ENCODE peak calls at places on chromosomes 16 and 17, in nine cellular contexts. G, Y, M, D, U, P, Q, F and K are unnamed samples.

GRCh38 chr16:81843243-81843582 is 64.1 kb downstream of the PLCG2 start:
- DNase-seq in M (no peak), G (no peak), Y (no peak), U (no peak), P (no peak), D (peak; percentile 14), Q (no peak), F (no peak), K (no peak)

GRCh38 chr17:1506649-1507254 is 9.7 kb downstream of the INPP5K start:
- DNase-seq in U (no peak), Y (no peak), M (no peak), G (no peak), P (no peak), Q (no peak), D (no peak), F (no peak), K (no peak)

GRCh38 chr17:14211778-14212177 is 24.9 kb downstream of the CDRT15 start:
- DNase-seq in G (no peak), U (no peak), P (no peak), Q (no peak), F (no peak), D (no peak), M (no peak), Y (no peak), K (peak; percentile 59)

GRCh38 chr16:79287424-79287917 is 313.1 kb downstream of the MAF start:
- DNase-seq in F (no peak), G (no peak), Y (no peak), M (no peak), P (no peak), U (no peak), Q (no peak), D (no peak), K (no peak)

GRCh38 chr16:85112364-85112763 is at the start of gene CIBAR2:
- DNase-seq in P (no peak), D (no peak), F (no peak), Y (no peak), Q (no peak), G (no peak), M (no peak), U (no peak), K (no peak)

GRCh38 chr17:48378696-48379095 is 51.3 kb downstream of the SKAP1 start:
- DNase-seq in M (no peak), Q (no peak), Y (no peak), G (no peak), P (no peak), F (no peak), D (no peak), U (no peak), K (no peak)

GRCh38 chr17:54426287-54426886 is 474.3 kb upstream of the TOM1L1 start:
- DNase-seq in M (peak; percentile 38), D (peak; percentile 1), F (no peak), Q (no peak), U (no peak), G (peak; percentile 25), Y (no peak), P (no peak), K (no peak)

GRCh38 chr16:87125206-87126155 is 191.7 kb downstream of the C16orf95 start:
- DNase-seq in F (no peak), Q (no peak), U (no peak), P (no peak), D (no peak), M (no peak), G (no peak), Y (no peak), K (no peak)

GRCh38 chr17:300881-301280 is 51.7 kb downstream of the RPH3AL start:
- DNase-seq in Y (no peak), Q (no peak), U (no peak), M (no peak), G (no peak), D (no peak), P (no peak), F (no peak), K (no peak)

GRCh38 chr17:55668581-55668980 is 54.1 kb downstream of the TMEM100 start:
- DNase-seq in F (no peak), Y (no peak), D (no peak), G (no peak), M (no peak), P (no peak), U (no peak), Q (no peak), K (no peak)

GRCh38 chr16:69522732-69523404 is 42.9 kb upstream of the NFAT5 start:
- DNase-seq in G (peak; percentile 46), F (no peak), D (no peak), Y (no peak), U (no peak), M (no peak), Q (no peak), P (no peak), K (no peak)

GRCh38 chr16:3127745-3128144 is 7.1 kb upstream of the ZNF213 start:
- DNase-seq in U (no peak), Q (no peak), P (no peak), G (no peak), M (no peak), Y (no peak), F (no peak), D (no peak), K (no peak)

GRCh38 chr16:89020925-89021595 is 44.1 kb upstream of the CBFA2T3 start:
- DNase-seq in M (no peak), D (no peak), P (no peak), Y (no peak), U (no peak), F (no peak), G (no peak), Q (no peak), K (no peak)

GRCh38 chr17:51427259-51428255 is 167.2 kb downstream of the UTP18 start:
- DNase-seq in P (no peak), Y (peak; percentile 26), U (no peak), F (peak; percentile 42), Q (no peak), D (no peak), M (no peak), G (no peak), K (no peak)

GRCh38 chr16:3879258-3879886 is 1.1 kb downstream of the CREBBP start:
- DNase-seq in Y (no peak), Q (no peak), G (peak; percentile 32), D (peak; percentile 63), M (peak; percentile 10), U (no peak), F (no peak), P (no peak), K (no peak)

GRCh38 chr16:75053791-75054555 is 55.1 kb downstream of the ZNRF1 start:
- DNase-seq in G (no peak), U (no peak), D (no peak), Y (no peak), M (peak; percentile 71), F (no peak), P (no peak), Q (no peak), K (peak; percentile 95)

GRCh38 chr16:11410382-11411058 is 65.3 kb downstream of the RMI2 start:
- DNase-seq in Q (no peak), P (no peak), D (peak; percentile 58), Y (no peak), M (no peak), F (no peak), U (no peak), G (no peak), K (no peak)

GRCh38 chr17:17884281-17885028 is 47.7 kb upstream of the SREBF1 start:
- DNase-seq in P (no peak), M (no peak), Y (no peak), G (no peak), U (no peak), Q (no peak), F (no peak), D (no peak), K (no peak)

DNA sequence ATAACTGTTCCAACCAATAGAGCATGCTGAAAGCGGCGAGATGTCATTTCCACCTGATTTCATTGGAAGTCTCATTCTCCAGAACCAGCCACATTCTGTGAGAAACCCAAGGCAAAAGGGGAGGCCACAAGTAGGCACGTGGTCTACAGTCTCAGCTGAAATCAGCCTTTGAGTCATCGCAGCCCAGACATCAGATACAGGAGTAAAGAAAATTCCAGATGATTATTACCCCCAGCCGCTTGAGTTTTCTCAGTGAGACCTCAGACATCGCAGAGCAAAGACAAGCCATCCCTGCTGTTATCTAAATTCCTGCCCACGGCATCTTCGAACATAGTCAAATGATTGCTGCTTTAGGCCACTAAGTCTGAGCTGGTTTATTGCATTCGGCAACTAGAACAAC is 23.1 kb downstream of the STAT3 start:
- DNase-seq in P (no peak), U (no peak), D (peak; percentile 88), Q (no peak), F (no peak), G (no peak), M (no peak), Y (no peak), K (no peak)
- H3K27ac ChIP-seq in P (no peak overlapping the region), U (no peak overlapping the region), D (peak overlapping the region; percentile 58), Q (no peak overlapping the region), F (no peak overlapping the region), G (no peak overlapping the region), M (no peak overlapping the region), Y (no peak overlapping the region), K (no peak overlapping the region)

GRCh38 chr17:10743316-10744009 is 13.6 kb upstream of the TMEM220 start:
- DNase-seq in P (no peak), M (peak; percentile 34), G (no peak), Q (no peak), Y (no peak), D (peak; percentile 84), F (no peak), U (no peak), K (peak; percentile 35)
- H3K27ac ChIP-seq in P (peak overlapping the region; percentile 36), M (no peak overlapping the region), G (no peak overlapping the region), Q (no peak overlapping the region), Y (no peak overlapping the region), D (no peak overlapping the region), F (no peak overlapping the region), U (no peak overlapping the region), K (no peak overlapping the region)

DNA sequence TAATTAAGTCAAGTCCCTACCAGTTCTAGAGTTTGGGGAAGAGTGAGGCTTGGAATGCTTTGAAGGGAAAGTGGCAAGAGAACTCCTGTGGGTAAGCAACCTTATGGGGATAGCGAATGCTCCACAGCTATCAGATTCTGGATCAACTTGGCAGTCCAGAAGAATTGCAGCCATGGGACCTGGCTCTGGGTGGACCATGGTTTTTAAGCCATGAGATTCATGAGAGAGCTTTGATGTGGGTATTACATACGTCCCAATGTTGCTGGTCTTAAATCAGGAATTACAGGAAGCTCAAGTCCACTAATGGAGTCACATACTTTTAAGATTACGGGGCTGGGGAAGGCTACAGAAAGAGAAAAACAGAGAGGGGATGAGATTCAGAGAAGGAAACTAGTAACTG is 142.5 kb upstream of the ELAC2 start:
- DNase-seq in M (no peak), P (no peak), D (peak; percentile 15), U (no peak), G (no peak), Y (no peak), Q (no peak), F (no peak), K (no peak)
- H3K27ac ChIP-seq in M (no peak overlapping the region), P (no peak overlapping the region), D (no peak overlapping the region), U (no peak overlapping the region), G (no peak overlapping the region), Y (no peak overlapping the region), Q (no peak overlapping the region), F (no peak overlapping the region), K (no peak overlapping the region)

DNA sequence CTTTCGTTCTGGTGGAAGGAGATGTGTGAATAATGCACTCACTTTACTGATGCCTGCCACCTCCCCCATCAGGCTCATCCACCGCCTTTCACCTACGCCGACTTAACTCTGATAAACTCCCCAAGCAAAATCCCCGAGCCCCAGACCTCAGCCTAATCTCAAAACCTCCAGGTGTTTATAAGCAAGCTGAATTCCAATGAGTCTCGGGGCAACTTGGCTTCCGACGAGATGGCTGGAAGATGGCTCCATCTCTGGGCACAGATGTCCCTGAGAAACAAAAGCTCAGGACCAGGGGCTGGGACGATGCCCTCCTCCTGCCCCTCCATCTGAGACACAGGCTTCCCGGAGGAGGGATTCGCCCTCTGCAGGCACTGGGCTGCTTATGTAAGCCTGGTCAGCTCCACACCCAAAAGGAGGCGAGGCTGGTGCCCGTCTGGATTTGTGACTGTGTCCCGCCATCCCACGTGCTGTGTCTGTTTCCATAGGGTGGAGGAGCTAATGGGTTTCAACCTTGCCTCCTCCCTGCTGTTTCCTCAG is 386.4 kb upstream of the TNRC6C start:
- DNase-seq in G (no peak), P (no peak), F (no peak), U (no peak), D (no peak), Q (no peak), M (no peak), Y (no peak), K (no peak)
- H3K27ac ChIP-seq in G (no peak overlapping the region), P (no peak overlapping the region), F (no peak overlapping the region), U (no peak overlapping the region), D (no peak overlapping the region), Q (no peak overlapping the region), M (no peak overlapping the region), Y (no peak overlapping the region), K (no peak overlapping the region)